ENCODE peak calls at places on chromosomes 7 and 10, in four cellular contexts. G is HFFc6, X is left ventricle myocardium inferior, B is thoracic aorta. D is an unnamed sample.

GRCh38 chr10:67784584-67784983 is 53.4 kb downstream of the DNAJC12 start:
- DNase-seq in G (no peak), X (no peak), B (no peak), D (no peak)

GRCh38 chr7:43791-44540 is 148.4 kb upstream of the FAM20C start:
- DNase-seq in G (no peak), X (no peak), B (no peak), D (no peak)

GRCh38 chr10:114967071-114967470 is 29.1 kb downstream of the TRUB1 start:
- DNase-seq in G (no peak), X (no peak), B (no peak), D (peak)

GRCh38 chr10:27527597-27528295 is 23.6 kb downstream of the RAB18 start:
- DNase-seq in G (no peak), X (no peak), B (no peak), D (no peak)

GRCh38 chr10:17452060-17452894 is 2.1 kb downstream of the ST8SIA6 start:
- DNase-seq in G (no peak), X (no peak), B (no peak), D (no peak)

GRCh38 chr7:40077849-40078248 is 56.6 kb downstream of the MPLKIP start:
- DNase-seq in G (no peak), X (no peak), B (no peak), D (peak)

GRCh38 chr7:52825611-52826010 is 209.8 kb upstream of the POM121L12 start:
- DNase-seq in G (no peak), X (no peak), B (no peak), D (no peak)

GRCh38 chr10:44056206-44056605 is 328.7 kb downstream of the CXCL12 start:
- DNase-seq in G (no peak), X (peak), B (no peak), D (no peak)

GRCh38 chr10:131899695-131900349 is 986 bp upstream of the PPP2R2D start:
- DNase-seq in G (no peak), X (no peak), B (no peak), D (peak)

GRCh38 chr10:11724938-11725776 is 17.0 kb upstream of the ECHDC3 start:
- DNase-seq in G (peak), X (no peak), B (no peak), D (peak)

GRCh38 chr7:151539055-151539714 is 19.5 kb upstream of the RHEB start:
- DNase-seq in G (peak), X (no peak), B (no peak), D (peak)

GRCh38 chr10:52423369-52423768 is 109.3 kb downstream of the DKK1 start:
- DNase-seq in G (no peak), X (no peak), B (no peak), D (no peak)

GRCh38 chr10:119541459-119542356 is 811 bp downstream of the RGS10 start:
- DNase-seq in G (no peak), X (peak), B (no peak), D (peak)

GRCh38 chr10:103197891-103198290 is 4.8 kb upstream of the NT5C2 start:
- DNase-seq in G (no peak), X (no peak), B (no peak), D (no peak)

GRCh38 chr7:105611856-105612775 is 30.8 kb upstream of the EFCAB10 start:
- DNase-seq in G (peak), X (no peak), B (no peak), D (peak)

GRCh38 chr10:27626821-27627359 is 118.7 kb downstream of the MKX start:
- DNase-seq in G (no peak), X (no peak), B (no peak), D (no peak)

GRCh38 chr10:63657812-63658211 is 136.6 kb downstream of the REEP3 start:
- DNase-seq in G (no peak), X (no peak), B (no peak), D (no peak)

GRCh38 chr7:67653856-67654442 is 657.3 kb downstream of the TYW1 start:
- DNase-seq in G (no peak), X (peak), B (no peak), D (no peak)

GRCh38 chr7:42597296-42597695 is 314.6 kb downstream of the C7orf25 start:
- DNase-seq in G (no peak), X (no peak), B (no peak), D (no peak)

GRCh38 chr7:77752016-77752415 is 46.2 kb downstream of the TMEM60 start:
- DNase-seq in G (no peak), X (no peak), B (no peak), D (no peak)

GRCh38 chr10:10792681-10793080 is 225.0 kb upstream of the CELF2 start:
- DNase-seq in G (peak), X (no peak), B (no peak), D (peak)

GRCh38 chr7:36473454-36474282 is 84.0 kb downstream of the ANLN start:
- DNase-seq in G (no peak), X (peak), B (no peak), D (no peak)

GRCh38 chr7:151745090-151745638 is 131.8 kb downstream of the PRKAG2 start:
- DNase-seq in G (peak), X (peak), B (peak), D (peak)

GRCh38 chr7:128425851-128426250 is 16.1 kb upstream of the IMPDH1 start:
- DNase-seq in G (peak), X (peak), B (no peak), D (peak)

GRCh38 chr10:117541405-117541908 is 1.1 kb upstream of the EMX2 start:
- DNase-seq in G (no peak), X (no peak), B (no peak), D (no peak)

GRCh38 chr7:12258074-12258473 is 47.0 kb downstream of the TMEM106B start:
- DNase-seq in G (no peak), X (no peak), B (no peak), D (no peak)

GRCh38 chr10:119348516-119349240 is 141.3 kb downstream of the GRK5 start:
- DNase-seq in G (no peak), X (no peak), B (no peak), D (no peak)

GRCh38 chr10:113347508-113347907 is 205.3 kb upstream of the HABP2 start:
- DNase-seq in G (no peak), X (peak), B (peak), D (no peak)

GRCh38 chr7:135673360-135673706 is 11.0 kb downstream of the STMP1 start:
- DNase-seq in G (no peak), X (no peak), B (no peak), D (peak)

GRCh38 chr10:75071164-75071489 is 40.3 kb upstream of the SAMD8 start:
- DNase-seq in G (no peak), X (peak), B (no peak), D (peak)

GRCh38 chr10:123995461-123996131 is 97.8 kb downstream of the CHST15 start:
- DNase-seq in G (peak), X (peak), B (no peak), D (peak)

GRCh38 chr10:51507476-51507875 is 191.9 kb downstream of the CSTF2T start:
- DNase-seq in G (no peak), X (no peak), B (no peak), D (no peak)

GRCh38 chr7:139725077-139725476 is 52.7 kb downstream of the HIPK2 start:
- DNase-seq in G (peak), X (no peak), B (no peak), D (peak)

GRCh38 chr7:137715101-137715500 is 131.7 kb downstream of the DGKI start:
- DNase-seq in G (no peak), X (no peak), B (no peak), D (no peak)

GRCh38 chr7:86914468-86915054 is 144.9 kb downstream of the ELAPOR2 start:
- DNase-seq in G (no peak), X (no peak), B (no peak), D (peak)

GRCh38 chr10:84842593-84842992 is 514.2 kb downstream of the CCSER2 start:
- DNase-seq in G (no peak), X (no peak), B (no peak), D (no peak)

GRCh38 chr7:128742206-128742605 is 3.0 kb downstream of the CALU start:
- DNase-seq in G (peak), X (no peak), B (no peak), D (peak)

GRCh38 chr7:44981035-44981706 is 2.4 kb upstream of the MYO1G start:
- DNase-seq in G (no peak), X (no peak), B (no peak), D (no peak)

GRCh38 chr7:43639858-43640491 is 57.1 kb downstream of the STK17A start:
- DNase-seq in G (peak), X (no peak), B (no peak), D (peak)

D was measured in mesenchymal stem cell.